ENCODE peak calls at places on chromosomes 13 and 19, in seven cellular contexts. O is IMR-90, S is transverse colon, U is keratinocyte, N is NT2/D1, V is stomach, I is testis. Q is an unnamed sample.

GRCh38 chr13:20566424-20566916 is 487 bp upstream of the IFT88 start:
- DNase-seq in V (no peak), I (no peak), U (no peak), N (peak; percentile 27), O (peak; percentile 85), S (peak; percentile 75), Q (no peak)

GRCh38 chr13:110509478-110509926 is 52.0 kb downstream of the RAB20 start:
- DNase-seq in V (no peak), I (no peak), N (no peak), U (no peak), S (no peak), O (peak; percentile 41), Q (no peak)

GRCh38 chr13:79190932-79191331 is 215.1 kb downstream of the RBM26 start:
- DNase-seq in I (no peak), S (no peak), U (no peak), V (no peak), O (no peak), N (no peak), Q (no peak)

GRCh38 chr13:43767351-43767901 is 19.3 kb downstream of the ENOX1 start:
- DNase-seq in S (no peak), U (no peak), V (no peak), O (no peak), N (no peak), I (peak; percentile 38), Q (no peak)

GRCh38 chr13:79481685-79482052 is 714 bp downstream of the NDFIP2 start:
- DNase-seq in V (peak; percentile 28), O (no peak), U (no peak), N (no peak), S (peak; percentile 44), I (no peak), Q (no peak)

GRCh38 chr13:95494082-95494681 is 58.3 kb upstream of the CLDN10 start:
- DNase-seq in N (peak; percentile 64), V (no peak), S (no peak), I (no peak), U (peak; percentile 21), O (peak; percentile 62), Q (no peak)

GRCh38 chr13:33744589-33745369 is 73.2 kb upstream of the RFC3 start:
- DNase-seq in S (no peak), I (peak; percentile 50), O (no peak), V (no peak), N (no peak), U (no peak), Q (no peak)

GRCh38 chr19:29662278-29662603 is 3.0 kb upstream of the PLEKHF1 start:
- DNase-seq in V (no peak), O (no peak), N (no peak), S (no peak), U (no peak), I (no peak), Q (no peak)

GRCh38 chr19:15379996-15380647 is 535 bp upstream of the AKAP8 start:
- DNase-seq in N (peak; percentile 70), O (peak; percentile 11), V (peak; percentile 56), S (peak; percentile 80), U (peak; percentile 33), I (peak; percentile 48), Q (no peak)

GRCh38 chr19:38464421-38465082 is 31.1 kb downstream of the RYR1 start:
- DNase-seq in O (no peak), S (no peak), I (no peak), N (no peak), V (no peak), U (no peak), Q (no peak)

DNA sequence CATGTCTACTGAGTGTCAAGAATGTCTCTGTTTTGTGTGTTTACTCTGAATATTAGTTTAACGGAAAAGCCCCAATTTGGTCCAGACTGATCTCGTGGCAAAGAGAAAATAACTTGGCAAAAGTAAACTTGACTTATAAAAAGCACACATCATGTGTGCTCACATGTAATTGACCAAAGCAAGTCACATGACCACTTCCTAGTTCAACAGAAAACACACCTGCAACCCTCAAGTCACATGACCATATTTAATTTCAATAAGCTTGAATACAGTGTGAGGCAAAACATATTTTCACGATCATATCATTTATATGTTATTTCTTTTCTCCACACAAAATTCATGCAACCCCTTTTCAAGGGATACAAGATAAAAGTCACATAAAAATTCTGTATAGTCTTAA is 662.4 kb downstream of the SLITRK1 start:
- DNase-seq in S (no peak), V (no peak), N (no peak), U (no peak), O (no peak), I (no peak), Q (no peak)
- H3K4me1 ChIP-seq in S (no peaks in the 10 kb centered on the region), V (no peaks in the 10 kb centered on the region), N (no peaks in the 10 kb centered on the region), U (peaks cover 22% of the 10 kb centered on the region), O (peaks cover 14% of the 10 kb centered on the region), I (no peaks in the 10 kb centered on the region), Q (no peaks in the 10 kb centered on the region)

GRCh38 chr19:46488551-46488950 is 7.1 kb downstream of the PNMA8B start:
- DNase-seq in O (no peak), I (no peak), S (no peak), N (no peak), U (no peak), V (no peak), Q (no peak)
- H3K4me1 ChIP-seq in O (no peaks in the 10 kb centered on the region), I (peaks cover 39% of the 10 kb centered on the region), S (peaks cover 8% of the 10 kb centered on the region), N (peaks cover 18% of the 10 kb centered on the region), U (peaks cover 6% of the 10 kb centered on the region), V (peaks cover 35% of the 10 kb centered on the region), Q (no peaks in the 10 kb centered on the region)

GRCh38 chr19:17113127-17113785 is 37.7 kb downstream of the MYO9B start:
- DNase-seq in U (no peak), V (no peak), N (no peak), O (no peak), I (no peak), S (no peak), Q (peak; percentile 53)

GRCh38 chr19:17112271-17112670 is 36.7 kb downstream of the MYO9B start:
- DNase-seq in S (no peak), N (no peak), U (no peak), O (no peak), V (no peak), I (no peak), Q (peak; percentile 51)

GRCh38 chr19:17112700-17113099 is 37.1 kb downstream of the MYO9B start:
- DNase-seq in O (no peak), I (no peak), N (no peak), S (no peak), U (no peak), V (no peak), Q (peak; percentile 87)

GRCh38 chr19:17111766-17112165 is 36.2 kb downstream of the MYO9B start:
- DNase-seq in N (no peak), U (no peak), S (no peak), O (no peak), V (no peak), I (no peak), Q (no peak)

DNA sequence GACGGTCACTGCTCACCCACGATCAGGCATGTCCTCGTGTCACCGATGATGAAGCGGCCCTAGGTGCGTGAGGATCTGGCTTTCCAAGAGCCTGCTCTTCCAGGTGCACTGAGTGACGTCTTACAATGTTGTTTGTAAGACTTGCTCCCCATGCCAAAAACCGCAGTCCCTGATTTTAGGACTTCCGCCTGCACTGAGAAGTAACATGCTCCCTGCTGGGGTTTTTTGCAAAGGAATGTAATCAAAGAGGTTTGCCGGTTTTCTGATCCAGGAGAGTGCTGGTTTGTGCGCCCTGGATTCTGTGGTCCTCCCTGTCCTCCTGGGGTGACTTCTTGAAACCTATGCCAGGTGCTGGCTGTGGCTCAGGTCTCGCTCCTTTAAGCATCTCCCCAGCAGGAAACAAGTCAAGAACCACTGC is 38.8 kb downstream of the MYO9B start:
- DNase-seq in U (no peak), V (peak; percentile 37), O (peak; percentile 57), N (no peak), I (no peak), S (no peak), Q (no peak)
- H3K4me1 ChIP-seq in U (peaks cover 14% of the 10 kb centered on the region), V (peaks cover 25% of the 10 kb centered on the region), O (peaks cover 11% of the 10 kb centered on the region), N (peaks cover 23% of the 10 kb centered on the region), I (peaks cover 25% of the 10 kb centered on the region), S (no peaks in the 10 kb centered on the region), Q (no peaks in the 10 kb centered on the region)

DNA sequence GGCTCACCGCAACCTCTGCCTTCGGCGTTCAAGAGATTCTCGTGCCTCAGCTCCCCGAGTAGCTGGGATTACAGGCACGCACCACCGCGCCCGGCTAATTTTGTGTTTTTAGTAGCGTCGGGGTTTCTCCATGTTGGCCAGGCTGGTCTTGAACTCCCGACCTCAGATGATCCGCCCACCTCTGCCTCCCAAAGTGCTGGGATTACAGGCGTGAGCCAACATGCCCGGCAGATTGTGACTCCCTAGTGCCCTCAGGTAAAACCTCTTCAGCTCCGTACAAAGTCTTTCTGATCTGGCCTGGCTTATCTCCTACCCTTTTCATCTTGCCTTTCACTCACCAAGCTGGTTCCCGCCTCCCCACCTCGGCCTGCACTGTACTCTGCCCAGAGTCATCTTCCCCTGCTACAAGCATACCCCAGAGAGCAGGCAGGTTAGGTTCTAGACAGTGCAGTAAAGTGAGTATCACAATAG is 15.0 kb downstream of the BICRA start:
- DNase-seq in U (no peak), V (no peak), I (no peak), S (no peak), N (no peak), O (no peak), Q (no peak)
- H3K4me1 ChIP-seq in U (peaks cover 15% of the 10 kb centered on the region), V (peaks cover 20% of the 10 kb centered on the region), I (peaks cover 20% of the 10 kb centered on the region), S (peaks cover 5% of the 10 kb centered on the region), N (peaks cover 14% of the 10 kb centered on the region), O (peaks cover 8% of the 10 kb centered on the region), Q (no peaks in the 10 kb centered on the region)

DNA sequence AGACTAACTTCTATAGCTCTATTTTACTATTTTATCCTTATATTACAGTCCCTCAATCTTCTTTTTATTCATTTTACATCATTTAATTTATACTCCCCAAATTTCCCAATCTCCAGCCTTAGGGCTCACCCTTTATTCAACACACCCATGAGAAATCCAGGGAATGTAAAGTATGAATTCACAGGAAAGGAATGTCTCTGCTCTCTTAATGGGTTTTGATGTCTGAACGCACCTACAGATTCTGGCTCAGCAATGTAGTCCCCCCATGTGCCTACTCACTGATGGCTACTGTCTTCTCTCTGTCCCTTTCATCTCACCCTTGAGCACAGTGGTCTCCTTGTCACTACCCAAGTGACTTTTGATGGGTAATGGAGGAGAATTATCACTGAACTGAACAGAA is 32.8 kb downstream of the TNFSF13B start:
- DNase-seq in U (no peak), I (no peak), S (no peak), N (no peak), V (no peak), O (peak; percentile 1), Q (no peak)
- H3K4me1 ChIP-seq in U (no peaks in the 10 kb centered on the region), I (no peaks in the 10 kb centered on the region), S (no peaks in the 10 kb centered on the region), N (no peaks in the 10 kb centered on the region), V (no peaks in the 10 kb centered on the region), O (no peaks in the 10 kb centered on the region), Q (no peaks in the 10 kb centered on the region)

GRCh38 chr19:57310792-57311191 is 9.5 kb upstream of the ZNF543 start:
- DNase-seq in I (no peak), V (no peak), O (no peak), U (no peak), N (no peak), S (no peak), Q (no peak)
- H3K4me1 ChIP-seq in I (no peaks in the 10 kb centered on the region), V (no peaks in the 10 kb centered on the region), O (no peaks in the 10 kb centered on the region), U (peaks cover under 1% of the 10 kb centered on the region), N (no peaks in the 10 kb centered on the region), S (no peaks in the 10 kb centered on the region), Q (no peaks in the 10 kb centered on the region)

GRCh38 chr13:40576369-40576768 is 90.1 kb downstream of the FOXO1 start:
- DNase-seq in N (no peak), O (no peak), I (no peak), V (no peak), S (no peak), U (no peak), Q (no peak)
- H3K4me1 ChIP-seq in N (no peaks in the 10 kb centered on the region), O (no peaks in the 10 kb centered on the region), I (peaks cover 6% of the 10 kb centered on the region), V (peaks cover 11% of the 10 kb centered on the region), S (peaks cover 11% of the 10 kb centered on the region), U (no peaks in the 10 kb centered on the region), Q (no peaks in the 10 kb centered on the region)

Q was measured in right lobe of liver.